ENCODE peak calls at places on chromosome 4, in five cellular contexts. P, B, T, H and X are unnamed samples.
A peak's percentile ranks its signal among the peaks of the same experiment; 100 is the strongest.

GRCh38 chr4:111773858-111774257 is 371.4 kb upstream of the FAM241A start:
- DNase-seq in B (no peak), P (peak; percentile 67), T (no peak), H (peak; percentile 66), X (no peak)

GRCh38 chr4:38694330-38694729 is 30.3 kb downstream of the KLF3 start:
- DNase-seq in T (no peak), B (no peak), P (no peak), H (no peak), X (no peak)

GRCh38 chr4:36392049-36392448 is 110.6 kb downstream of the DTHD1 start:
- DNase-seq in P (no peak), H (no peak), B (no peak), T (no peak), X (no peak)

GRCh38 chr4:7361256-7361655 is 73.5 kb downstream of the PSAPL1 start:
- DNase-seq in B (no peak), P (no peak), H (no peak), T (no peak), X (no peak)

GRCh38 chr4:88957570-88957969 is 99.4 kb downstream of the FAM13A start:
- DNase-seq in P (no peak), H (no peak), T (no peak), B (no peak), X (no peak)

GRCh38 chr4:104596189-104596588 is 101.5 kb upstream of the CXXC4 start:
- DNase-seq in T (no peak), P (no peak), B (no peak), H (no peak), X (no peak)

GRCh38 chr4:52234539-52235174 is 183.6 kb downstream of the SPATA18 start:
- DNase-seq in H (peak; percentile 37), P (peak; percentile 14), T (no peak), B (no peak), X (peak; percentile 50)

GRCh38 chr4:24657768-24658617 is 73.6 kb upstream of the DHX15 start:
- DNase-seq in T (no peak), H (peak; percentile 68), P (peak; percentile 57), B (peak; percentile 83), X (peak; percentile 86)

GRCh38 chr4:7960790-7961655 is 21.4 kb upstream of the AFAP1 start:
- DNase-seq in P (peak; percentile 98), B (no peak), T (peak; percentile 65), H (peak; percentile 99), X (peak; percentile 99)

GRCh38 chr4:175805863-175806262 is 6.2 kb downstream of the GPM6A start:
- DNase-seq in P (no peak), B (no peak), H (no peak), T (no peak), X (no peak)

GRCh38 chr4:87065016-87065415 is 130.2 kb downstream of the AFF1 start:
- DNase-seq in T (no peak), B (no peak), H (no peak), P (no peak), X (no peak)

GRCh38 chr4:137535718-137536117 is 3.4 kb upstream of the PCDH18 start:
- DNase-seq in H (no peak), B (no peak), T (no peak), P (no peak), X (no peak)

GRCh38 chr4:48254381-48255072 is 15.1 kb downstream of the TEC start:
- DNase-seq in P (peak; percentile 46), T (no peak), H (peak; percentile 42), B (no peak), X (peak; percentile 79)

GRCh38 chr4:154958621-154959358 is 177.7 kb downstream of the RBM46 start:
- DNase-seq in T (peak; percentile 43), H (no peak), P (no peak), B (no peak), X (peak; percentile 46)

GRCh38 chr4:109444182-109444844 is 10.7 kb downstream of the SEC24B start:
- DNase-seq in T (no peak), H (no peak), P (no peak), B (no peak), X (no peak)

GRCh38 chr4:184457530-184458249 is 16.7 kb downstream of the IRF2 start:
- DNase-seq in P (no peak), T (no peak), B (peak; percentile 38), H (peak; percentile 36), X (no peak)

GRCh38 chr4:78131403-78131802 is 74.3 kb downstream of the FRAS1 start:
- DNase-seq in T (no peak), P (no peak), B (no peak), H (peak; percentile 70), X (peak; percentile 14)

GRCh38 chr4:148214529-148215166 is 227.6 kb downstream of the NR3C2 start:
- DNase-seq in H (peak; percentile 52), P (no peak), B (no peak), T (peak; percentile 48), X (no peak)

GRCh38 chr4:121376097-121376496 is 4.7 kb downstream of the QRFPR start:
- DNase-seq in B (no peak), T (no peak), P (no peak), H (no peak), X (no peak)

GRCh38 chr4:163215896-163216295 is 49.2 kb upstream of the NAF1 start:
- DNase-seq in B (no peak), P (no peak), T (no peak), H (no peak), X (no peak)

GRCh38 chr4:140037353-140038030 is 116.5 kb downstream of the MAML3 start:
- DNase-seq in B (no peak), T (no peak), P (peak; percentile 47), H (peak; percentile 79), X (peak; percentile 84)

GRCh38 chr4:187065396-187065795 is 341.7 kb upstream of the FAT1 start:
- DNase-seq in B (no peak), H (no peak), P (no peak), T (no peak), X (no peak)

GRCh38 chr4:56360071-56360470 is 27.2 kb downstream of the AASDH start:
- DNase-seq in B (no peak), T (no peak), H (peak; percentile 28), P (no peak), X (peak; percentile 13)

GRCh38 chr4:123661080-123661737 is 264.6 kb downstream of the SPRY1 start:
- DNase-seq in T (no peak), B (no peak), P (no peak), H (peak; percentile 20), X (peak; percentile 70)

GRCh38 chr4:6885953-6886557 is 23.6 kb upstream of the TBC1D14 start:
- DNase-seq in H (peak; percentile 85), P (peak; percentile 62), B (no peak), T (peak; percentile 67), X (peak; percentile 52)

GRCh38 chr4:122010610-122011009 is 58.8 kb upstream of the TRPC3 start:
- DNase-seq in B (no peak), T (no peak), H (peak; percentile 40), P (no peak), X (peak; percentile 20)

GRCh38 chr4:47972181-47972580 is 44.3 kb downstream of the CNGA1 start:
- DNase-seq in P (no peak), H (no peak), B (no peak), T (no peak), X (no peak)

GRCh38 chr4:67167849-67168248 is 377.5 kb downstream of the CENPC start:
- DNase-seq in H (no peak), T (no peak), B (no peak), P (no peak), X (no peak)

GRCh38 chr4:145920205-145920604 is 18.4 kb downstream of the ZNF827 start:
- DNase-seq in T (no peak), H (peak; percentile 99), B (no peak), P (no peak), X (peak; percentile 94)

GRCh38 chr4:27006247-27006603 is 145.6 kb downstream of the STIM2 start:
- DNase-seq in T (no peak), P (no peak), H (no peak), B (no peak), X (no peak)

GRCh38 chr4:27003602-27004238 is 143.1 kb downstream of the STIM2 start:
- DNase-seq in P (no peak), T (no peak), B (no peak), H (no peak), X (peak; percentile 16)

GRCh38 chr4:27006646-27007045 is 146.0 kb downstream of the STIM2 start:
- DNase-seq in T (no peak), B (no peak), P (no peak), H (no peak), X (no peak)

GRCh38 chr4:27007507-27007906 is 146.9 kb downstream of the STIM2 start:
- DNase-seq in H (peak; percentile 67), P (no peak), B (no peak), T (no peak), X (peak; percentile 26)

DNA sequence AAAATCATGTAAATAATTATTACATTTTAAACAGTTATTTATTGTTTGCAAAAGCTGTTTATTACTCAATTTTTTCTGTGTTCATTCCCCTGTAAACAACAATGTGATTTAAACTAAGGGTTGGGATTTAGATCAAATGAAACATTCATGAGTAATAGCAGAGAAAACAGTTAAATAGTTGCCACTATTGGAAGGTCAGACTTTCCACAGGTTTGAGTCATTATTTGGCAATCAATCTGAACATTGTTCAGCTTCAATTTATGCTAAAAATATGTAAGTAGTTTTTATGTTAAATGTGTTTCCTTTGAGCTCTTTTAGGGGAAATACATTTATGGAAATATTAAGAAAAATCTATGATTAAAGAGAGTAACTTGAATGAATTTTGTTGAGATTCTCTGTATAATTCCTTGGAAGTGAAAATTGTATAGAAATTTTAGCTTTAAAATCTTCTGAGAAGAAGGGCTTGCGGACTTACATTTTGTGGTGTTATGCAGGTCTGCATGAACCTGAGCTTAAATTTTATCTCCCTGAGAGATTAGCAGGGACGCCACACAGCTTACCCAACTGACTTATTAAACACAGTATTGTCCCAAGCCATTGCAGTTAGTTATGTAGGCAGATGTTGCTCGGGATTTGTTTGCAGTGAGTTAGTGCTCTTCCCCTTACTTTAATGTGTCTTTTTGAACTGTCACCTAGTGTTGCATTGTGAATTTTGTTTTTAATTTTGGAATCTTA is 145.0 kb downstream of the STIM2 start:
- DNase-seq in H (peak; percentile 70), T (no peak), P (peak; percentile 52), B (no peak), X (peak; percentile 82)
- H3K4me3 ChIP-seq in H (no peak overlapping the region), T (no peak overlapping the region), P (no peak overlapping the region), B (no peak overlapping the region), X (no peak overlapping the region)

GRCh38 chr4:40858946-40859345 is 109.2 kb downstream of the NSUN7 start:
- DNase-seq in T (no peak), P (no peak), B (peak; percentile 27), H (no peak), X (no peak)

DNA sequence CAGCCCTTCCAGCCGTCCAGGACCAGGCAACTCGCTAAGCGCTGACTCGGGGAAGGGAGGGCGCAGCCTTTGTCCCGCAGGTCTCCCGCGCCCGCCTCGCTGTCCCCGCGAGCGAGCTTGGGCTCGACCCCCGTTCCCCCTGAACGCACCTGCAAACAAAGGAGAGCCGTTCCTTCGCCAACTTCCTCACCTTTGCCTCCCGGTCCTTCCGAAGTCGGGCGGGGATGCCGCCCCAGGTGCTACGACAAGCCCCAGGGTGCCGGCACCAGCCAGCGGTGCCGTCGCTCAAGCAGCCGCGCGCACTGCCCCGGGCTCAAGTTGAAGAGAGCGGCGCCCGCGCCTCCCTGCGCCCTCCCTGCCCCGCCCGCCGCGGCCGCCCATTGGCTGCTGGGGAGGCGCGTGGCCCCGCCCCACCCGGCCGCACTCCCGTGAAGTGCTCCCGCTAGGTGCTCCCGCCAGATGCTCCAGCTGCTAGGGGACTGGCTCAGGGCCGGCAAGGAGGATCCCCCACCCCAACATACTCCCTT is 107.1 kb downstream of the NSUN7 start:
- DNase-seq in P (no peak), T (peak; percentile 68), B (peak; percentile 94), H (no peak), X (peak; percentile 48)
- TF ChIP-seq CTCF in P (no peak), T (no peak), B (no peak), H (no peak), X (no peak)

GRCh38 chr4:153257151-153257620 is 52.9 kb downstream of the TRIM2 start:
- DNase-seq in T (no peak), B (peak; percentile 88), P (peak; percentile 34), H (peak; percentile 65), X (peak; percentile 57)
- H3K4me3 ChIP-seq in T (peak overlapping the region; percentile 29), B (peak overlapping the region; percentile 67), P (peak overlapping the region; percentile 33), H (peak overlapping the region; percentile 42), X (no peak overlapping the region)

GRCh38 chr4:79576480-79576803 is 168.4 kb upstream of the GK2 start:
- DNase-seq in B (no peak), T (no peak), H (peak; percentile 21), P (peak; percentile 8), X (peak; percentile 61)
- TF ChIP-seq CTCF in B (peak; percentile 69), T (no peak), H (peak; percentile 50), P (peak; percentile 66), X (peak; percentile 67)